ENCODE peak calls at places on chromosome 3, in four cellular contexts. One of them, this sample, is unnamed.

GRCh38 chr3:124207077-124207476 is 215.2 kb upstream of the ROPN1 start:
- DNase-seq in K562: no peak
- DNase-seq in GM12878: no peak
- DNase-seq in HepG2: no peak
- DNase-seq in this sample: no peak

GRCh38 chr3:131796558-131796957 is 238.3 kb downstream of the CPNE4 start:
- DNase-seq in GM12878: peak; percentile 61
- DNase-seq in K562: no peak
- DNase-seq in HepG2: no peak
- DNase-seq in this sample: no peak

GRCh38 chr3:168624892-168625291 is 529.2 kb upstream of the GOLIM4 start:
- DNase-seq in HepG2: no peak
- DNase-seq in K562: no peak
- DNase-seq in GM12878: no peak
- DNase-seq in this sample: no peak

GRCh38 chr3:18758047-18758704 is 333.0 kb upstream of the SATB1 start:
- DNase-seq in HepG2: peak; percentile 47
- DNase-seq in GM12878: peak; percentile 28
- DNase-seq in K562: peak; percentile 14
- DNase-seq in this sample: peak; percentile 27

GRCh38 chr3:62011667-62012066 is 361.7 kb downstream of the FEZF2 start:
- DNase-seq in GM12878: no peak
- DNase-seq in K562: no peak
- DNase-seq in HepG2: no peak
- DNase-seq in this sample: no peak

GRCh38 chr3:151217208-151217607 is 14.2 kb upstream of the GPR171 start:
- DNase-seq in K562: no peak
- DNase-seq in GM12878: no peak
- DNase-seq in HepG2: no peak
- DNase-seq in this sample: no peak

GRCh38 chr3:127791221-127791913 is 30.9 kb downstream of the MGLL start:
- DNase-seq in K562: peak; percentile 22
- DNase-seq in HepG2: no peak
- DNase-seq in GM12878: peak; percentile 41
- DNase-seq in this sample: no peak

GRCh38 chr3:182092662-182093262 is 381.0 kb downstream of the SOX2 start:
- DNase-seq in K562: no peak
- DNase-seq in HepG2: no peak
- DNase-seq in GM12878: no peak
- DNase-seq in this sample: no peak

GRCh38 chr3:106431698-106432097 is 562.9 kb upstream of the CBLB start:
- DNase-seq in HepG2: no peak
- DNase-seq in GM12878: no peak
- DNase-seq in K562: no peak
- DNase-seq in this sample: peak; percentile 3

GRCh38 chr3:22779737-22780136 is 423.4 kb upstream of the UBE2E2 start:
- DNase-seq in HepG2: no peak
- DNase-seq in GM12878: no peak
- DNase-seq in K562: no peak
- DNase-seq in this sample: no peak

GRCh38 chr3:188546835-188547670 is 393.1 kb downstream of the LPP start:
- DNase-seq in K562: no peak
- DNase-seq in GM12878: no peak
- DNase-seq in HepG2: peak; percentile 78
- DNase-seq in this sample: no peak

GRCh38 chr3:45084820-45085816 is 59.0 kb downstream of the CLEC3B start:
- DNase-seq in K562: no peak
- DNase-seq in HepG2: peak; percentile 16
- DNase-seq in GM12878: no peak
- DNase-seq in this sample: no peak

GRCh38 chr3:184311633-184312032 is 2.8 kb upstream of the EIF4G1 start:
- DNase-seq in GM12878: no peak
- DNase-seq in K562: no peak
- DNase-seq in HepG2: no peak
- DNase-seq in this sample: no peak

GRCh38 chr3:42473083-42473932 is 29.1 kb upstream of the VIPR1 start:
- DNase-seq in GM12878: no peak
- DNase-seq in K562: no peak
- DNase-seq in HepG2: no peak
- DNase-seq in this sample: no peak

GRCh38 chr3:98240133-98240532 is 23.9 kb upstream of the OR5H6 start:
- DNase-seq in K562: no peak
- DNase-seq in HepG2: no peak
- DNase-seq in GM12878: no peak
- DNase-seq in this sample: no peak

GRCh38 chr3:32340639-32341365 is 50.9 kb upstream of the CMTM7 start:
- DNase-seq in GM12878: no peak
- DNase-seq in HepG2: peak; percentile 61
- DNase-seq in K562: no peak
- DNase-seq in this sample: no peak

GRCh38 chr3:114887806-114888205 is 259.3 kb downstream of the ZBTB20 start:
- DNase-seq in K562: no peak
- DNase-seq in GM12878: no peak
- DNase-seq in HepG2: no peak
- DNase-seq in this sample: no peak

GRCh38 chr3:117611242-117611641 is 901.7 kb downstream of the TUSC7 start:
- DNase-seq in HepG2: no peak
- DNase-seq in K562: no peak
- DNase-seq in GM12878: no peak
- DNase-seq in this sample: peak; percentile 49

GRCh38 chr3:130786306-130786705 is 39.7 kb upstream of the PIK3R4 start:
- DNase-seq in K562: no peak
- DNase-seq in HepG2: no peak
- DNase-seq in GM12878: no peak
- DNase-seq in this sample: no peak

GRCh38 chr3:14143826-14144225 is 19.0 kb downstream of the TMEM43 start:
- DNase-seq in HepG2: peak; percentile 70
- DNase-seq in GM12878: no peak
- DNase-seq in K562: no peak
- DNase-seq in this sample: no peak

GRCh38 chr3:155046935-155047334 is 33.2 kb upstream of the MME start:
- DNase-seq in K562: no peak
- DNase-seq in HepG2: no peak
- DNase-seq in GM12878: no peak
- DNase-seq in this sample: no peak

GRCh38 chr3:79167651-79168416 is 600.0 kb downstream of the ROBO1 start:
- DNase-seq in HepG2: no peak
- DNase-seq in GM12878: no peak
- DNase-seq in K562: no peak
- DNase-seq in this sample: no peak

GRCh38 chr3:73603771-73604171 is 21.0 kb downstream of the PDZRN3 start:
- DNase-seq in HepG2: no peak
- DNase-seq in K562: no peak
- DNase-seq in GM12878: no peak
- DNase-seq in this sample: peak; percentile 61

GRCh38 chr3:149576071-149576564 is 81.7 kb downstream of the WWTR1 start:
- DNase-seq in GM12878: no peak
- DNase-seq in HepG2: peak; percentile 51
- DNase-seq in K562: peak; percentile 65
- DNase-seq in this sample: no peak

GRCh38 chr3:168705412-168705811 is 609.7 kb upstream of the GOLIM4 start:
- DNase-seq in GM12878: no peak
- DNase-seq in HepG2: no peak
- DNase-seq in K562: no peak
- DNase-seq in this sample: no peak

GRCh38 chr3:72343078-72343477 is 505.2 kb downstream of the SHQ1 start:
- DNase-seq in GM12878: no peak
- DNase-seq in HepG2: no peak
- DNase-seq in K562: no peak
- DNase-seq in this sample: no peak

GRCh38 chr3:187251599-187251998 is 39.9 kb downstream of the MASP1 start:
- DNase-seq in K562: no peak
- DNase-seq in HepG2: no peak
- DNase-seq in GM12878: no peak
- DNase-seq in this sample: no peak

GRCh38 chr3:187257471-187257870 is 34.1 kb downstream of the MASP1 start:
- DNase-seq in GM12878: no peak
- DNase-seq in K562: no peak
- DNase-seq in HepG2: no peak
- DNase-seq in this sample: no peak

GRCh38 chr3:187252311-187252710 is 39.2 kb downstream of the MASP1 start:
- DNase-seq in K562: no peak
- DNase-seq in GM12878: no peak
- DNase-seq in HepG2: no peak
- DNase-seq in this sample: no peak

GRCh38 chr3:187256217-187256616 is 35.3 kb downstream of the MASP1 start:
- DNase-seq in K562: peak; percentile 51
- DNase-seq in HepG2: no peak
- DNase-seq in GM12878: no peak
- DNase-seq in this sample: no peak

GRCh38 chr3:187255314-187255713 is 36.2 kb downstream of the MASP1 start:
- DNase-seq in GM12878: no peak
- DNase-seq in K562: no peak
- DNase-seq in HepG2: no peak
- DNase-seq in this sample: no peak
- TF ChIP-seq NFIC in GM12878: no peak
- TF ChIP-seq NFIC in K562: no peak
- TF ChIP-seq NFIC in HepG2: no peak
- TF ChIP-seq NFIC in this sample: no peak

DNA sequence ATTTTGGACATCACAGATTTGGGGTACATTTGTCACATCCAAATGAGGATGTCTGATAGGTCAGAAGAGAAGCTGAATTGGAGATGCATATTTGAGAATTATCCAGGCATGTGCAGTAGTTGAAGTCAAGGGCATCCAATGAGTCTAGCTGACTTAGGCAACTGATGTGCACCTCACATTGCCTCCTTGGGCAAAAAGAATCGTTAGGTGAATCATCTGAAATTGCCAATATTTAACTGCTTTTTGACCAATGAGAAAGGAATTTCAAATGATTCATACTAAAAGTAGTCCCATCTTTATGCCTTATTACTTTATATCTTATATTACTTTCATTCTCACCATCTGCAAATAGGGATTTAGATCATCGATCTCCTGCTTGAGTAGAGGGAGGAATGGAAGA is 117.7 kb downstream of the CD47 start:
- DNase-seq in K562: no peak
- DNase-seq in GM12878: no peak
- DNase-seq in HepG2: no peak
- DNase-seq in this sample: no peak
- TF ChIP-seq MXI1 in K562: no peak
- TF ChIP-seq MXI1 in GM12878: no peak
- TF ChIP-seq MXI1 in HepG2: no peak
- TF ChIP-seq MXI1 in this sample: no peak

DNA sequence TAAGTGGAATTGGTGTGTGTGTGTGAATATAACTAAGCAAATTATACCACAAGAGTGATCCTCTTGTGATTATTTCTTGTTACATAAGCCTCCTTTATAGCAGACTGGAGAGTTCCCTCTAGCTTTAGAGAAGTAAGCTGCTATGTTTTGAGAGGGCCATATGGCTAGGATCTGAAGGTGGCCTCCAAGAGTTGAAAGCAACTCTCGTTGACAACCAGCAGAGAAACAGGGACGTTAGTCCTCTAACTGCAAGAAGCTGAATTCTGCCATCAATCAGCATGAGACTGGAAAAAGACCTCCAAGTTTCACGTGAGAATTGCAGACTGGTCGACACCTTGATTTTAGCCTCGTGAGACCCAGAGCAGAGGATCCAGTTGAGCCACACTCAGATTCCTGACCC is 278.5 kb upstream of the ZNF717 start:
- DNase-seq in HepG2: no peak
- DNase-seq in K562: no peak
- DNase-seq in GM12878: no peak
- DNase-seq in this sample: no peak
- TF ChIP-seq NFIC in HepG2: no peak
- TF ChIP-seq NFIC in K562: no peak
- TF ChIP-seq NFIC in GM12878: no peak
- TF ChIP-seq NFIC in this sample: no peak

DNA sequence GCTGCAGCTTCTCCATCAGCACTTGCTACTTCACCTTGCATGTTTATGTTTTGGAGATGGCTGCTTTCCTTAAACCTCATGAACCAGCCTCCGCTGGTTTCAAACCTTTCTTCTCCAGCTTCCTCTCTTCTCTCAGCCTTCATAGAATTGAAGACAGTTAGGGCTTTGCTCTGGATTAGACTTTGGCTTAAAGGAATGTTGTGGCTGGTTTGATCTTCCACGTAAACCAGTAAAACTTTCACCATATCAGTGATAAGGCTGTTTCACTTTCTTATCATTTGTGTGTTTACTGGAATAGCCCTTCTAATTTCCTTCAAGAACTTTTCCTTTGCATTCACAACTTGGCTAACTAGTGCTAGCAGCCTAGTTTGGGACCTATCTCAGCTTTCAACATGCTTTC is 11.7 kb upstream of the GNAT1 start:
- DNase-seq in HepG2: no peak
- DNase-seq in GM12878: no peak
- DNase-seq in K562: no peak
- DNase-seq in this sample: no peak
- TF ChIP-seq MXI1 in HepG2: no peak
- TF ChIP-seq MXI1 in GM12878: no peak
- TF ChIP-seq MXI1 in K562: no peak
- TF ChIP-seq MXI1 in this sample: no peak

This sample was measured in SK-N-SH.